ENCODE peak calls at places on chromosome 15, in ten cellular contexts. V, P, A, Y, H, G, N, T, D and I are unnamed samples.

GRCh38 chr15:40097968-40098476 is 10.7 kb downstream of the BMF start:
- DNase-seq in V (peak), P (no peak), A (no peak), Y (no peak), H (peak), G (peak), N (no peak), T (peak), D (peak), I (no peak)

GRCh38 chr15:58410353-58410752 is 21.4 kb upstream of the LIPC start:
- DNase-seq in V (peak), P (no peak), A (no peak), Y (peak), H (no peak), G (no peak), N (no peak), T (no peak), D (peak), I (no peak)

GRCh38 chr15:70605606-70606410 is 157.6 kb downstream of the UACA start:
- DNase-seq in V (peak), P (no peak), A (no peak), Y (peak), H (peak), G (no peak), N (peak), T (no peak), D (peak), I (no peak)

GRCh38 chr15:37931321-37931720 is 3.1 kb upstream of the TMCO5A start:
- DNase-seq in V (no peak), P (no peak), A (no peak), Y (peak), H (no peak), G (no peak), N (no peak), T (no peak), D (no peak), I (no peak)

GRCh38 chr15:43187544-43188155 is 2.4 kb downstream of the CCNDBP1 start:
- DNase-seq in V (peak), P (no peak), A (no peak), Y (peak), H (no peak), G (no peak), N (peak), T (peak), D (peak), I (no peak)

GRCh38 chr15:74202461-74203401 is at the start of gene STRA6:
- DNase-seq in V (no peak), P (peak), A (peak), Y (no peak), H (no peak), G (no peak), N (peak), T (no peak), D (peak), I (peak)

GRCh38 chr15:101641134-101641764 is 10.9 kb downstream of the TM2D3 start:
- DNase-seq in V (peak), P (peak), A (peak), Y (peak), H (peak), G (no peak), N (peak), T (peak), D (peak), I (peak)

GRCh38 chr15:38217181-38217580 is 35.5 kb upstream of the SPRED1 start:
- DNase-seq in V (peak), P (no peak), A (no peak), Y (peak), H (no peak), G (no peak), N (no peak), T (peak), D (peak), I (no peak)

GRCh38 chr15:40282144-40282869 is 557 bp downstream of the ANKRD63 start:
- DNase-seq in V (no peak), P (no peak), A (peak), Y (no peak), H (no peak), G (no peak), N (peak), T (no peak), D (peak), I (peak)

GRCh38 chr15:42313463-42313862 is 40.2 kb upstream of the TMEM87A start:
- DNase-seq in V (no peak), P (no peak), A (no peak), Y (no peak), H (no peak), G (no peak), N (no peak), T (no peak), D (no peak), I (no peak)

GRCh38 chr15:52257734-52258062 is 37.9 kb downstream of the MYO5C start:
- DNase-seq in V (no peak), P (no peak), A (no peak), Y (peak), H (no peak), G (peak), N (no peak), T (no peak), D (peak), I (no peak)

GRCh38 chr15:78065284-78065872 is 12.1 kb downstream of the TBC1D2B start:
- DNase-seq in V (peak), P (no peak), A (no peak), Y (peak), H (peak), G (peak), N (peak), T (peak), D (peak), I (no peak)

GRCh38 chr15:80153900-80154299 is 1.1 kb downstream of the FAH start:
- DNase-seq in V (peak), P (no peak), A (no peak), Y (peak), H (no peak), G (no peak), N (no peak), T (no peak), D (peak), I (no peak)

GRCh38 chr15:34999906-35000305 is 11.8 kb upstream of the ZNF770 start:
- DNase-seq in V (no peak), P (no peak), A (no peak), Y (no peak), H (no peak), G (no peak), N (no peak), T (no peak), D (no peak), I (no peak)

GRCh38 chr15:66692391-66692790 is 9.6 kb upstream of the SMAD6 start:
- DNase-seq in V (no peak), P (no peak), A (no peak), Y (no peak), H (no peak), G (no peak), N (no peak), T (no peak), D (no peak), I (no peak)

GRCh38 chr15:25718597-25718996 is 144.5 kb downstream of the ATP10A start:
- DNase-seq in V (no peak), P (no peak), A (no peak), Y (no peak), H (no peak), G (no peak), N (no peak), T (no peak), D (no peak), I (no peak)

GRCh38 chr15:68383161-68384074 is 48.5 kb downstream of the ITGA11 start:
- DNase-seq in V (peak), P (no peak), A (no peak), Y (peak), H (no peak), G (no peak), N (peak), T (peak), D (peak), I (peak)

GRCh38 chr15:85889956-85890619 is 95.4 kb upstream of the KLHL25 start:
- DNase-seq in V (no peak), P (no peak), A (no peak), Y (no peak), H (no peak), G (no peak), N (no peak), T (no peak), D (no peak), I (no peak)

GRCh38 chr15:95987886-95988573 is 342.5 kb upstream of the NR2F2 start:
- DNase-seq in V (no peak), P (no peak), A (no peak), Y (no peak), H (no peak), G (no peak), N (no peak), T (no peak), D (no peak), I (no peak)

GRCh38 chr15:92669432-92669831 is 13.9 kb upstream of the FAM174B start:
- DNase-seq in V (no peak), P (no peak), A (no peak), Y (no peak), H (no peak), G (no peak), N (no peak), T (no peak), D (no peak), I (no peak)

GRCh38 chr15:63532307-63532744 is 27.9 kb downstream of the USP3 start:
- DNase-seq in V (peak), P (no peak), A (no peak), Y (peak), H (no peak), G (no peak), N (no peak), T (no peak), D (peak), I (no peak)

GRCh38 chr15:77181305-77182074 is 110.6 kb upstream of the TSPAN3 start:
- DNase-seq in V (no peak), P (no peak), A (no peak), Y (no peak), H (no peak), G (no peak), N (no peak), T (peak), D (peak), I (no peak)

GRCh38 chr15:60523056-60523455 is 44.1 kb upstream of the ICE2 start:
- DNase-seq in V (peak), P (no peak), A (no peak), Y (peak), H (no peak), G (no peak), N (no peak), T (no peak), D (peak), I (no peak)

GRCh38 chr15:53789654-53790053 is 30.2 kb upstream of the WDR72 start:
- DNase-seq in V (no peak), P (no peak), A (no peak), Y (no peak), H (no peak), G (no peak), N (no peak), T (no peak), D (no peak), I (no peak)

GRCh38 chr15:78049691-78050440 is 27.6 kb downstream of the TBC1D2B start:
- DNase-seq in V (peak), P (no peak), A (no peak), Y (peak), H (no peak), G (no peak), N (peak), T (peak), D (peak), I (no peak)

GRCh38 chr15:100112061-100112420 is 229.7 kb downstream of the ADAMTS17 start:
- DNase-seq in V (no peak), P (no peak), A (no peak), Y (no peak), H (no peak), G (no peak), N (no peak), T (no peak), D (no peak), I (no peak)

GRCh38 chr15:42134617-42135243 is 21.7 kb downstream of the PLA2G4F start:
- DNase-seq in V (no peak), P (no peak), A (no peak), Y (no peak), H (no peak), G (no peak), N (peak), T (no peak), D (no peak), I (no peak)

GRCh38 chr15:100787567-100787941 is 92.1 kb upstream of the ALDH1A3 start:
- DNase-seq in V (no peak), P (no peak), A (no peak), Y (no peak), H (no peak), G (no peak), N (no peak), T (no peak), D (no peak), I (no peak)

GRCh38 chr15:88580532-88580931 is 34.1 kb upstream of the DET1 start:
- DNase-seq in V (no peak), P (no peak), A (no peak), Y (no peak), H (no peak), G (no peak), N (no peak), T (no peak), D (no peak), I (no peak)

GRCh38 chr15:52252781-52253180 is 42.8 kb downstream of the MYO5C start:
- DNase-seq in V (peak), P (no peak), A (no peak), Y (peak), H (no peak), G (no peak), N (peak), T (no peak), D (peak), I (no peak)

GRCh38 chr15:100972975-100973350 is 53.8 kb downstream of the LRRK1 start:
- DNase-seq in V (no peak), P (no peak), A (no peak), Y (no peak), H (no peak), G (no peak), N (no peak), T (no peak), D (no peak), I (no peak)

GRCh38 chr15:37125143-37125542 is 24.8 kb upstream of the MEIS2 start:
- DNase-seq in V (peak), P (no peak), A (no peak), Y (peak), H (no peak), G (no peak), N (no peak), T (no peak), D (peak), I (no peak)

GRCh38 chr15:78315686-78316085 is 16.3 kb upstream of the SKIC8 start:
- DNase-seq in V (no peak), P (no peak), A (no peak), Y (no peak), H (no peak), G (no peak), N (peak), T (no peak), D (peak), I (peak)

GRCh38 chr15:31606942-31607497 is 280.4 kb downstream of the KLF13 start:
- DNase-seq in V (peak), P (no peak), A (no peak), Y (peak), H (no peak), G (no peak), N (no peak), T (no peak), D (no peak), I (no peak)

GRCh38 chr15:31609243-31609642 is 282.6 kb downstream of the KLF13 start:
- DNase-seq in V (peak), P (no peak), A (no peak), Y (peak), H (no peak), G (no peak), N (no peak), T (no peak), D (no peak), I (no peak)

GRCh38 chr15:31606261-31606669 is 279.6 kb downstream of the KLF13 start:
- DNase-seq in V (peak), P (no peak), A (no peak), Y (peak), H (no peak), G (no peak), N (no peak), T (no peak), D (peak), I (no peak)

GRCh38 chr15:31607656-31608055 is 281.0 kb downstream of the KLF13 start:
- DNase-seq in V (no peak), P (no peak), A (no peak), Y (peak), H (no peak), G (no peak), N (no peak), T (no peak), D (no peak), I (no peak)

DNA sequence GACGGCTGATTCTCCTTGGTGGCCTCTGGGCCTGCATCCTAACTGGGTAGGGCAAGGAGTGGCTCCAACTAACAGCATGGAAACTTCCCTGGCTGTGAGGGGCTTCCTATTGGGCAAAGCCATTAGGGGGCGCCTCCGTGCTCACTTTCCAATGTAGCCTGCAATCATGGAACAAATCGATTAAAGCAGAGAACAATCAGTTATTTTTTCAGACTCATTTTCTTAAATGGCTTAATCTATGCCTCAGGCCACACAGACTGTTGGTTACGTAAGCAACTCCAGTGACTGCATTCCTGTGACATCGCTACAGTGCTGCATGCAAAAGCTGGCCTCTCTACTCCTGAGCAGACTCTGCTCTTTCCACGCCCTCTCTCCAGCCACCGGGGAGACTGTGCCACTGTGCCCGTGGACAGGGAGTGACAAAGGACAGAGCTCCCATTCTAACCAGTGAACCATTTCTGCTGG is 278.9 kb downstream of the KLF13 start:
- DNase-seq in V (peak), P (no peak), A (no peak), Y (peak), H (no peak), G (no peak), N (peak), T (no peak), D (peak), I (peak)
- TF ChIP-seq CTCF in V (no peak), P (no peak), A (peak), Y (peak), H (no peak), G (no peak), N (peak), T (no peak), D (peak), I (peak)

GRCh38 chr15:33311312-33311971 is 675 bp downstream of the RYR3 start:
- DNase-seq in V (no peak), P (no peak), A (peak), Y (no peak), H (peak), G (no peak), N (no peak), T (no peak), D (no peak), I (peak)
- TF ChIP-seq CTCF in V (no peak), P (no peak), A (peak), Y (no peak), H (peak), G (no peak), N (no peak), T (no peak), D (no peak), I (no peak)

DNA sequence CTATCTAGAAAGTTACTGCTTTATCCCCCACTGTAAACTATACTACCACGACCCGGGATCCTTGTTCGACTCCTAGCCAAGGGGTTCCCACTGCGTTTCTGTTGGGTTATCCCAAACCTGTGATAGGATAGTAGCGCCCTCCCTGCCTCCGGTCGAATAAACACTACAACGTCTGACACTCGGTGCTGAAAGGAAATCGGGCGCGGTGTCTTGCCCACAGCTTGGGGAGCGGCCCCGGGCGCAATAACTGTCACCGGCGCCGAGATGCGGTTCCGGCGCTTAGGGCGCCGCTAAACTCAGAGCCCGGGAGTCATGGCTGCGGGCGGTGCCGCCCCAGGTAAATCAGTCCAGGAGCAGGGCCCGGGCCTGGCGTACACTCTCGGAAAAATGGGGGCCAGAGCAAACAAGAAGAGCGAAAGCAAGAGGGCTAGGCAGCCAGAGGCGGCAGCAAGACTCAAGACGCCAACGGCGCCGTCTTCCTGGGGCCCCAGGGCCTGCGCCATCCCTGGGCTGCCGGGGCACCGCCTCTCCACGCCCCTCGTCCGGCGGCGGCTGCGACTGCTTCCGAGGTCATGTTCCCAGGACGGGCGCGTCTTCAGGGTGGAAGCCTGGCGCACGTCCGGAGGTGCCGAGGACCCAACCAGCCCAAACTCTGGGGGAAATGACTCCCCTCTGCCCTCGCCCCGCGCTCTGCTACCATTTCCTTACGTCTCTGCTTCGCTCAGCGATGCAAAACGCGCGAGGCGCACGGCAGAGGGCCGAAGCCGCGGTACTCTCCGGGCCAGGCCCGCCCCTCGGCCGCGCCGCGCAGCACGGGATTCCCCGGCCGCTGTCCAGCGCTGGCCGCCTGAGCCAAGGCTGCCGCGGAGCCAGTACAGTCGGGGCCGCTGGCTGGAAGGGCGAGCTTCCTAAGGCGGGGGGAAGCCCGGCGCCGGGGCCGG is at the start of gene DUT:
- DNase-seq in V (peak), P (peak), A (peak), Y (peak), H (peak), G (peak), N (peak), T (peak), D (peak), I (peak)
- TF ChIP-seq CTCF in V (no peak), P (no peak), A (no peak), Y (peak), H (no peak), G (peak), N (peak), T (peak), D (no peak), I (no peak)

GRCh38 chr15:75832114-75832513 is 11.1 kb upstream of the UBE2Q2 start:
- DNase-seq in V (no peak), P (no peak), A (no peak), Y (no peak), H (no peak), G (no peak), N (no peak), T (no peak), D (no peak), I (no peak)

GRCh38 chr15:75834011-75834410 is 9.2 kb upstream of the UBE2Q2 start:
- DNase-seq in V (no peak), P (no peak), A (no peak), Y (no peak), H (no peak), G (no peak), N (no peak), T (no peak), D (no peak), I (no peak)

GRCh38 chr15:75835990-75836952 is 7.0 kb upstream of the UBE2Q2 start:
- DNase-seq in V (no peak), P (no peak), A (no peak), Y (no peak), H (no peak), G (no peak), N (no peak), T (no peak), D (no peak), I (no peak)

GRCh38 chr15:75840659-75841058 is 2.6 kb upstream of the UBE2Q2 start:
- DNase-seq in V (peak), P (no peak), A (no peak), Y (peak), H (no peak), G (no peak), N (peak), T (no peak), D (peak), I (no peak)

GRCh38 chr15:75836953-75837321 is 6.3 kb upstream of the UBE2Q2 start:
- DNase-seq in V (peak), P (no peak), A (no peak), Y (peak), H (peak), G (no peak), N (no peak), T (peak), D (peak), I (no peak)
- TF ChIP-seq CTCF in V (no peak), P (no peak), A (no peak), Y (no peak), H (no peak), G (no peak), N (no peak), T (no peak), D (no peak), I (no peak)

GRCh38 chr15:29090617-29091466 is 178.8 kb downstream of the NSMCE3 start:
- DNase-seq in V (peak), P (no peak), A (peak), Y (peak), H (no peak), G (no peak), N (peak), T (no peak), D (peak), I (peak)
- TF ChIP-seq CTCF in V (peak), P (peak), A (peak), Y (peak), H (peak), G (no peak), N (peak), T (peak), D (peak), I (peak)

GRCh38 chr15:28913171-28913765 is 27.5 kb downstream of the APBA2 start:
- DNase-seq in V (no peak), P (no peak), A (no peak), Y (peak), H (no peak), G (no peak), N (no peak), T (no peak), D (no peak), I (no peak)
- TF ChIP-seq CTCF in V (no peak), P (no peak), A (peak), Y (peak), H (no peak), G (no peak), N (no peak), T (no peak), D (no peak), I (no peak)